ENCODE peak calls at places on chromosomes 6 and 20, in seven cellular contexts. One of them, this sample, is unnamed.

GRCh38 chr6:160790028-160790792 is 88.2 kb downstream of the PLG start:
- DNase-seq in lower leg skin: no peak
- DNase-seq in ovary: no peak
- DNase-seq in uterus: no peak
- DNase-seq in H1: peak; percentile 7
- DNase-seq in HCT116: peak; percentile 19
- DNase-seq in adrenal gland: no peak
- DNase-seq in this sample: no peak

GRCh38 chr6:79742030-79742429 is 110.9 kb downstream of the SH3BGRL2 start:
- DNase-seq in adrenal gland: no peak
- DNase-seq in uterus: no peak
- DNase-seq in HCT116: no peak
- DNase-seq in H1: no peak
- DNase-seq in ovary: no peak
- DNase-seq in lower leg skin: no peak
- DNase-seq in this sample: no peak

GRCh38 chr6:44025226-44025625 is 102.0 kb downstream of the MRPL14 start:
- DNase-seq in lower leg skin: no peak
- DNase-seq in HCT116: no peak
- DNase-seq in H1: no peak
- DNase-seq in uterus: no peak
- DNase-seq in ovary: no peak
- DNase-seq in adrenal gland: no peak
- DNase-seq in this sample: no peak

GRCh38 chr20:56827763-56828162 is 198.7 kb downstream of the TFAP2C start:
- DNase-seq in lower leg skin: no peak
- DNase-seq in H1: no peak
- DNase-seq in ovary: no peak
- DNase-seq in HCT116: no peak
- DNase-seq in adrenal gland: no peak
- DNase-seq in uterus: peak; percentile 28
- DNase-seq in this sample: no peak

GRCh38 chr6:89313006-89313405 is 2.1 kb downstream of the GABRR2 start:
- DNase-seq in lower leg skin: no peak
- DNase-seq in ovary: no peak
- DNase-seq in H1: no peak
- DNase-seq in adrenal gland: peak; percentile 54
- DNase-seq in uterus: no peak
- DNase-seq in HCT116: no peak
- DNase-seq in this sample: peak; percentile 39

GRCh38 chr6:99348823-99349619 is 453 bp downstream of the FAXC start:
- DNase-seq in lower leg skin: no peak
- DNase-seq in H1: no peak
- DNase-seq in HCT116: no peak
- DNase-seq in ovary: peak; percentile 11
- DNase-seq in uterus: peak; percentile 13
- DNase-seq in adrenal gland: no peak
- DNase-seq in this sample: no peak

GRCh38 chr6:34537922-34538550 is 18.1 kb downstream of the SPDEF start:
- DNase-seq in HCT116: no peak
- DNase-seq in H1: no peak
- DNase-seq in uterus: no peak
- DNase-seq in ovary: no peak
- DNase-seq in adrenal gland: no peak
- DNase-seq in lower leg skin: no peak
- DNase-seq in this sample: no peak

GRCh38 chr6:161374971-161375873 is 101.4 kb upstream of the AGPAT4 start:
- DNase-seq in adrenal gland: peak; percentile 68
- DNase-seq in uterus: peak; percentile 40
- DNase-seq in ovary: no peak
- DNase-seq in HCT116: no peak
- DNase-seq in H1: no peak
- DNase-seq in lower leg skin: peak; percentile 89
- DNase-seq in this sample: no peak

GRCh38 chr6:41781302-41781711 is 725 bp downstream of the PRICKLE4 start:
- DNase-seq in uterus: peak; percentile 45
- DNase-seq in H1: no peak
- DNase-seq in ovary: no peak
- DNase-seq in adrenal gland: no peak
- DNase-seq in lower leg skin: no peak
- DNase-seq in HCT116: no peak
- DNase-seq in this sample: no peak

GRCh38 chr6:156197513-156197912 is 579.7 kb upstream of the ARID1B start:
- DNase-seq in lower leg skin: no peak
- DNase-seq in uterus: no peak
- DNase-seq in HCT116: no peak
- DNase-seq in H1: no peak
- DNase-seq in ovary: no peak
- DNase-seq in adrenal gland: no peak
- DNase-seq in this sample: no peak

GRCh38 chr6:79180082-79180481 is 54.4 kb downstream of the HMGN3 start:
- DNase-seq in HCT116: no peak
- DNase-seq in H1: no peak
- DNase-seq in uterus: no peak
- DNase-seq in lower leg skin: no peak
- DNase-seq in ovary: no peak
- DNase-seq in adrenal gland: no peak
- DNase-seq in this sample: no peak

GRCh38 chr6:30685157-30685976 is 1.1 kb downstream of the PPP1R18 start:
- DNase-seq in H1: no peak
- DNase-seq in lower leg skin: no peak
- DNase-seq in adrenal gland: no peak
- DNase-seq in ovary: no peak
- DNase-seq in uterus: no peak
- DNase-seq in HCT116: no peak
- DNase-seq in this sample: no peak

GRCh38 chr6:37338745-37339255 is 15.0 kb upstream of the RNF8 start:
- DNase-seq in lower leg skin: no peak
- DNase-seq in HCT116: no peak
- DNase-seq in ovary: no peak
- DNase-seq in adrenal gland: no peak
- DNase-seq in H1: no peak
- DNase-seq in uterus: no peak
- DNase-seq in this sample: no peak
- TF ChIP-seq POLR2A in lower leg skin: no peak
- TF ChIP-seq POLR2A in HCT116: no peak
- TF ChIP-seq POLR2A in ovary: no peak
- TF ChIP-seq POLR2A in adrenal gland: no peak
- TF ChIP-seq POLR2A in H1: no peak
- TF ChIP-seq POLR2A in uterus: no peak
- TF ChIP-seq POLR2A in this sample: no peak

GRCh38 chr20:23624307-23624706 is 13.4 kb downstream of the CST3 start:
- DNase-seq in ovary: no peak
- DNase-seq in H1: no peak
- DNase-seq in uterus: peak; percentile 63
- DNase-seq in lower leg skin: no peak
- DNase-seq in HCT116: no peak
- DNase-seq in adrenal gland: no peak
- DNase-seq in this sample: no peak
- TF ChIP-seq POLR2A in ovary: no peak
- TF ChIP-seq POLR2A in H1: no peak
- TF ChIP-seq POLR2A in uterus: no peak
- TF ChIP-seq POLR2A in lower leg skin: no peak
- TF ChIP-seq POLR2A in HCT116: no peak
- TF ChIP-seq POLR2A in adrenal gland: no peak
- TF ChIP-seq POLR2A in this sample: no peak

GRCh38 chr6:37502703-37503485 is 3.2 kb upstream of the CCDC167 start:
- DNase-seq in adrenal gland: no peak
- DNase-seq in HCT116: no peak
- DNase-seq in H1: no peak
- DNase-seq in lower leg skin: no peak
- DNase-seq in ovary: no peak
- DNase-seq in uterus: no peak
- DNase-seq in this sample: no peak

GRCh38 chr6:37501632-37502466 is 2.2 kb upstream of the CCDC167 start:
- DNase-seq in ovary: no peak
- DNase-seq in adrenal gland: no peak
- DNase-seq in H1: no peak
- DNase-seq in lower leg skin: no peak
- DNase-seq in uterus: no peak
- DNase-seq in HCT116: no peak
- DNase-seq in this sample: no peak

GRCh38 chr6:37500294-37500608 is 558 bp upstream of the CCDC167 start:
- DNase-seq in uterus: no peak
- DNase-seq in HCT116: no peak
- DNase-seq in adrenal gland: no peak
- DNase-seq in ovary: no peak
- DNase-seq in lower leg skin: no peak
- DNase-seq in H1: no peak
- DNase-seq in this sample: no peak

GRCh38 chr6:37496951-37497885 is 2.5 kb downstream of the CCDC167 start:
- DNase-seq in ovary: no peak
- DNase-seq in H1: no peak
- DNase-seq in uterus: no peak
- DNase-seq in adrenal gland: no peak
- DNase-seq in HCT116: no peak
- DNase-seq in lower leg skin: no peak
- DNase-seq in this sample: no peak

DNA sequence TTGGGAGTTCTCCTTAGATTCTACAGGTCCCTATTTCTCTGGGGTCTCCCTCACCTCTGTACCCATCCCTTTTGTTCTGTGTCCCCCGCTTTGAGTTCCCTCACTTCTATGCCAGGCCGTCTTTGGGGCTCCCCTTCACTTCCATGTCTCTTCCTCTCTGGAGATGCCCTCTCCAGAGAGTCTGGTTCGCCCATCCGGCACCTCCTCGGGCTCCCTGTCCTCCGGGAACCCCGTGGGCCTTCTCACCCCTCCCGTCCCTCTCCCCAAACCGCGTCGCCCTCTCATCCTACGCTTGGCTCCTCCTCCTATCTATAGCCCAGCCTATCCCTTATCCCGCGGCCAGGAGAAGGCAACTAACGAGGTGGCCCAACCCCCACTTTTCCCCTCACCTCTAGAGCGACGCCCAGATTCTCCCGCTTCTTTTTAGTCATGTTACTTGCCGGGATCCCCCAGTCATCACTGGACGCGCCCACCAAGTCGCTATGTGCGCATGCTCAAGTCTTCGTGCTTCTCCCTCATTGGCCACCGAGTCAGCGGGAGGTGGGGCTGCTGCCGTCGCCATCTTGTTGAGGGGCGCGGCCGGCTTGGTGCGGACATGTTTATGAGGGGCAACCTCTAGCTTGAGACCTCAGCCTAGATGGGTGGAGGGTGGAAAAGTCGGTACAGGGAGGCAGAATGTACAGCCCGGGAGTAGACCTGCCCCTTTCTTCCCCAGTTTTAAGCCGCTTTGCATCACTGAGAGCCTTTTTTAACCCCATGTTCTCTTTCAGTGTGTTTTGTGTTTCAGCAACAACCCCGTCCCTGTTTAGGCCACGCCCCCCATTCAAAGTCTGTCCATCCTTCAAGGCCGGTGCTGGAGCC is at the start of gene CCDC167:
- DNase-seq in lower leg skin: peak; percentile 99
- DNase-seq in HCT116: peak; percentile 97
- DNase-seq in adrenal gland: peak; percentile 96
- DNase-seq in ovary: peak; percentile 92
- DNase-seq in H1: peak; percentile 99
- DNase-seq in uterus: peak; percentile 95
- DNase-seq in this sample: peak; percentile 96
- TF ChIP-seq POLR2A in lower leg skin: no peak
- TF ChIP-seq POLR2A in HCT116: peak; percentile 45
- TF ChIP-seq POLR2A in adrenal gland: no peak
- TF ChIP-seq POLR2A in ovary: no peak
- TF ChIP-seq POLR2A in H1: peak; percentile 53
- TF ChIP-seq POLR2A in uterus: no peak
- TF ChIP-seq POLR2A in this sample: peak; percentile 69

GRCh38 chr6:56843476-56844349 is 111.2 kb upstream of the BEND6 start:
- DNase-seq in H1: peak; percentile 79
- DNase-seq in adrenal gland: peak; percentile 60
- DNase-seq in lower leg skin: peak; percentile 94
- DNase-seq in ovary: peak; percentile 48
- DNase-seq in HCT116: peak; percentile 78
- DNase-seq in uterus: peak; percentile 64
- DNase-seq in this sample: peak; percentile 85
- TF ChIP-seq POLR2A in H1: peak; percentile 69
- TF ChIP-seq POLR2A in adrenal gland: peak; percentile 15
- TF ChIP-seq POLR2A in lower leg skin: no peak
- TF ChIP-seq POLR2A in ovary: peak; percentile 33
- TF ChIP-seq POLR2A in HCT116: no peak
- TF ChIP-seq POLR2A in uterus: peak; percentile 41
- TF ChIP-seq POLR2A in this sample: peak; percentile 70

This sample was measured in H54.